ENCODE peak calls at places on chromosomes 4 and X, in eight cellular contexts. One of them, this sample, is unnamed. For H3K4me1, the result is how much of the 10 kb centered on the place peaks cover.

GRCh38 chrX:69109706-69110635 is 55.3 kb downstream of the PJA1 start:
- DNase-seq in breast epithelium: peak
- DNase-seq in suprapubic skin: no peak
- DNase-seq in SK-N-SH: no peak
- DNase-seq in GM12878: no peak
- DNase-seq in HCT116: peak
- DNase-seq in endothelial cell of umbilical vein: no peak
- DNase-seq in H1: no peak
- DNase-seq in this sample: peak

GRCh38 chr4:184375027-184375426 is 99.3 kb downstream of the IRF2 start:
- DNase-seq in breast epithelium: no peak
- DNase-seq in suprapubic skin: no peak
- DNase-seq in SK-N-SH: no peak
- DNase-seq in GM12878: no peak
- DNase-seq in HCT116: no peak
- DNase-seq in endothelial cell of umbilical vein: no peak
- DNase-seq in H1: no peak
- DNase-seq in this sample: no peak

GRCh38 chr4:6720202-6720699 is 4.3 kb downstream of the BLOC1S4 start:
- DNase-seq in breast epithelium: peak
- DNase-seq in suprapubic skin: peak
- DNase-seq in SK-N-SH: peak
- DNase-seq in GM12878: no peak
- DNase-seq in HCT116: peak
- DNase-seq in endothelial cell of umbilical vein: peak
- DNase-seq in H1: peak
- DNase-seq in this sample: peak

GRCh38 chr4:106495498-106495897 is 126.9 kb upstream of the GIMD1 start:
- DNase-seq in breast epithelium: no peak
- DNase-seq in suprapubic skin: no peak
- DNase-seq in SK-N-SH: no peak
- DNase-seq in GM12878: no peak
- DNase-seq in HCT116: no peak
- DNase-seq in endothelial cell of umbilical vein: no peak
- DNase-seq in H1: no peak
- DNase-seq in this sample: no peak

GRCh38 chr4:112938461-112939058 is 110.9 kb upstream of the ANK2 start:
- DNase-seq in breast epithelium: no peak
- DNase-seq in suprapubic skin: no peak
- DNase-seq in SK-N-SH: peak
- DNase-seq in GM12878: no peak
- DNase-seq in HCT116: peak
- DNase-seq in endothelial cell of umbilical vein: peak
- DNase-seq in H1: no peak
- DNase-seq in this sample: no peak

GRCh38 chrX:40278340-40279090 is 180.8 kb upstream of the BCOR start:
- DNase-seq in breast epithelium: no peak
- DNase-seq in suprapubic skin: no peak
- DNase-seq in SK-N-SH: no peak
- DNase-seq in GM12878: no peak
- DNase-seq in HCT116: no peak
- DNase-seq in endothelial cell of umbilical vein: no peak
- DNase-seq in H1: no peak
- DNase-seq in this sample: no peak

GRCh38 chrX:2894885-2895292 is 34.2 kb downstream of the ARSD start:
- DNase-seq in breast epithelium: no peak
- DNase-seq in suprapubic skin: no peak
- DNase-seq in SK-N-SH: peak
- DNase-seq in GM12878: no peak
- DNase-seq in HCT116: no peak
- DNase-seq in endothelial cell of umbilical vein: no peak
- DNase-seq in H1: no peak
- DNase-seq in this sample: peak

GRCh38 chr4:180999217-180999616 is 1244.0 kb upstream of the TENM3 start:
- DNase-seq in breast epithelium: no peak
- DNase-seq in suprapubic skin: no peak
- DNase-seq in SK-N-SH: peak
- DNase-seq in GM12878: no peak
- DNase-seq in HCT116: no peak
- DNase-seq in endothelial cell of umbilical vein: no peak
- DNase-seq in H1: no peak
- DNase-seq in this sample: no peak

GRCh38 chrX:155259752-155260151 is 4.5 kb downstream of the RAB39B start:
- DNase-seq in breast epithelium: no peak
- DNase-seq in suprapubic skin: no peak
- DNase-seq in SK-N-SH: no peak
- DNase-seq in GM12878: no peak
- DNase-seq in HCT116: no peak
- DNase-seq in endothelial cell of umbilical vein: no peak
- DNase-seq in H1: no peak
- DNase-seq in this sample: no peak

GRCh38 chr4:151226004-151226932 is 50.7 kb upstream of the PRSS48 start:
- DNase-seq in breast epithelium: no peak
- DNase-seq in suprapubic skin: no peak
- DNase-seq in SK-N-SH: no peak
- DNase-seq in GM12878: no peak
- DNase-seq in HCT116: peak
- DNase-seq in endothelial cell of umbilical vein: peak
- DNase-seq in H1: no peak
- DNase-seq in this sample: no peak

GRCh38 chrX:48677456-48678030 is 6.1 kb upstream of the WAS start:
- DNase-seq in breast epithelium: no peak
- DNase-seq in suprapubic skin: no peak
- DNase-seq in SK-N-SH: no peak
- DNase-seq in GM12878: no peak
- DNase-seq in HCT116: no peak
- DNase-seq in endothelial cell of umbilical vein: no peak
- DNase-seq in H1: no peak
- DNase-seq in this sample: no peak

GRCh38 chr4:10226756-10227155 is 110.2 kb upstream of the WDR1 start:
- DNase-seq in breast epithelium: no peak
- DNase-seq in suprapubic skin: no peak
- DNase-seq in SK-N-SH: no peak
- DNase-seq in GM12878: no peak
- DNase-seq in HCT116: no peak
- DNase-seq in endothelial cell of umbilical vein: no peak
- DNase-seq in H1: no peak
- DNase-seq in this sample: no peak

GRCh38 chrX:11449613-11450012 is 156.4 kb downstream of the AMELX start:
- DNase-seq in breast epithelium: no peak
- DNase-seq in suprapubic skin: no peak
- DNase-seq in SK-N-SH: no peak
- DNase-seq in GM12878: no peak
- DNase-seq in HCT116: no peak
- DNase-seq in endothelial cell of umbilical vein: no peak
- DNase-seq in H1: no peak
- DNase-seq in this sample: peak

GRCh38 chrX:41946230-41946629 is 22.9 kb upstream of the CASK start:
- DNase-seq in breast epithelium: no peak
- DNase-seq in suprapubic skin: no peak
- DNase-seq in SK-N-SH: no peak
- DNase-seq in GM12878: no peak
- DNase-seq in HCT116: no peak
- DNase-seq in endothelial cell of umbilical vein: no peak
- DNase-seq in H1: no peak
- DNase-seq in this sample: no peak

GRCh38 chrX:54950730-54951375 is 30.2 kb downstream of the TRO start:
- DNase-seq in breast epithelium: peak
- DNase-seq in suprapubic skin: no peak
- DNase-seq in SK-N-SH: no peak
- DNase-seq in GM12878: no peak
- DNase-seq in HCT116: no peak
- DNase-seq in endothelial cell of umbilical vein: no peak
- DNase-seq in H1: no peak
- DNase-seq in this sample: peak

GRCh38 chr4:43456383-43456782 is 563.9 kb downstream of the GRXCR1 start:
- DNase-seq in breast epithelium: no peak
- DNase-seq in suprapubic skin: no peak
- DNase-seq in SK-N-SH: no peak
- DNase-seq in GM12878: no peak
- DNase-seq in HCT116: no peak
- DNase-seq in endothelial cell of umbilical vein: peak
- DNase-seq in H1: no peak
- DNase-seq in this sample: no peak

GRCh38 chr4:23782778-23783455 is 106.9 kb downstream of the PPARGC1A start:
- DNase-seq in breast epithelium: no peak
- DNase-seq in suprapubic skin: no peak
- DNase-seq in SK-N-SH: no peak
- DNase-seq in GM12878: no peak
- DNase-seq in HCT116: no peak
- DNase-seq in endothelial cell of umbilical vein: no peak
- DNase-seq in H1: no peak
- DNase-seq in this sample: no peak

GRCh38 chrX:46840946-46841740 is 4.3 kb downstream of the RP2 start:
- DNase-seq in breast epithelium: no peak
- DNase-seq in suprapubic skin: no peak
- DNase-seq in SK-N-SH: no peak
- DNase-seq in GM12878: no peak
- DNase-seq in HCT116: no peak
- DNase-seq in endothelial cell of umbilical vein: peak
- DNase-seq in H1: no peak
- DNase-seq in this sample: no peak

GRCh38 chrX:65925592-65925991 is 114.3 kb downstream of the VSIG4 start:
- DNase-seq in breast epithelium: no peak
- DNase-seq in suprapubic skin: no peak
- DNase-seq in SK-N-SH: no peak
- DNase-seq in GM12878: no peak
- DNase-seq in HCT116: no peak
- DNase-seq in endothelial cell of umbilical vein: no peak
- DNase-seq in H1: no peak
- DNase-seq in this sample: no peak

GRCh38 chrX:31546130-31546529 is 474.3 kb upstream of the FTHL17 start:
- DNase-seq in breast epithelium: no peak
- DNase-seq in suprapubic skin: no peak
- DNase-seq in SK-N-SH: no peak
- DNase-seq in GM12878: no peak
- DNase-seq in HCT116: no peak
- DNase-seq in endothelial cell of umbilical vein: peak
- DNase-seq in H1: no peak
- DNase-seq in this sample: no peak

GRCh38 chr4:128338634-128339355 is 51.2 kb upstream of the PGRMC2 start:
- DNase-seq in breast epithelium: no peak
- DNase-seq in suprapubic skin: no peak
- DNase-seq in SK-N-SH: no peak
- DNase-seq in GM12878: no peak
- DNase-seq in HCT116: no peak
- DNase-seq in endothelial cell of umbilical vein: peak
- DNase-seq in H1: no peak
- DNase-seq in this sample: no peak

GRCh38 chrX:2521927-2522386 is 21.2 kb upstream of the DHRSX start:
- DNase-seq in breast epithelium: no peak
- DNase-seq in suprapubic skin: no peak
- DNase-seq in SK-N-SH: no peak
- DNase-seq in GM12878: no peak
- DNase-seq in HCT116: no peak
- DNase-seq in endothelial cell of umbilical vein: no peak
- DNase-seq in H1: no peak
- DNase-seq in this sample: no peak

GRCh38 chr4:13292372-13292771 is 191.8 kb downstream of the RAB28 start:
- DNase-seq in breast epithelium: no peak
- DNase-seq in suprapubic skin: no peak
- DNase-seq in SK-N-SH: no peak
- DNase-seq in GM12878: no peak
- DNase-seq in HCT116: no peak
- DNase-seq in endothelial cell of umbilical vein: no peak
- DNase-seq in H1: no peak
- DNase-seq in this sample: no peak

DNA sequence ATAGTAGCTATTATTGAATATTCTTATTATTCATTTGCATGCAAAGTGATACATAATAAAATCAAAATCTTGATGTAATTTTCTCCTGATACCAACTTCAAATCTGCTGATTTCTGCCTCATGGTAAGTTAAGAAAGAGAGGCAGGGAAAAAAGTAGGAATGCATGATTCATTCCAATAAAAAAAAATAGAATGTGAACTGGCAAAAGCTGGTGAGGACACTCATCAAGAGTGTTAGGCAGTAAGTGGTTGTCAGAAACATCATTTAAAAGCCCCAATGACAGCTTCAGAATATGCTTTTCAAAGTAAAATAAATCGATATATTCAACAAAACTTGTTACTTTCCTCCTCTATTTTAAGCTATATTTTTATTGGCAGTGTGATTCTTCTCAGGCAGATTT is 979.1 kb downstream of the TECRL start:
- DNase-seq in breast epithelium: no peak
- DNase-seq in suprapubic skin: no peak
- DNase-seq in SK-N-SH: no peak
- DNase-seq in GM12878: no peak
- DNase-seq in HCT116: no peak
- DNase-seq in endothelial cell of umbilical vein: no peak
- DNase-seq in H1: no peak
- DNase-seq in this sample: no peak
- TF ChIP-seq POLR2AphosphoS5 in breast epithelium: no peak
- TF ChIP-seq POLR2AphosphoS5 in suprapubic skin: no peak
- TF ChIP-seq POLR2AphosphoS5 in SK-N-SH: no peak
- TF ChIP-seq POLR2AphosphoS5 in GM12878: no peak
- TF ChIP-seq POLR2AphosphoS5 in HCT116: no peak
- TF ChIP-seq POLR2AphosphoS5 in endothelial cell of umbilical vein: no peak
- TF ChIP-seq POLR2AphosphoS5 in H1: no peak
- TF ChIP-seq POLR2AphosphoS5 in this sample: no peak

GRCh38 chr4:2860391-2861348 is 17.0 kb downstream of the ADD1 start:
- DNase-seq in breast epithelium: no peak
- DNase-seq in suprapubic skin: no peak
- DNase-seq in SK-N-SH: no peak
- DNase-seq in GM12878: no peak
- DNase-seq in HCT116: no peak
- DNase-seq in endothelial cell of umbilical vein: peak
- DNase-seq in H1: peak
- DNase-seq in this sample: no peak
- H3K4me1 ChIP-seq in breast epithelium: under half
- H3K4me1 ChIP-seq in suprapubic skin: half or more
- H3K4me1 ChIP-seq in SK-N-SH: under half
- H3K4me1 ChIP-seq in GM12878: under half
- H3K4me1 ChIP-seq in HCT116: under half
- H3K4me1 ChIP-seq in endothelial cell of umbilical vein: half or more
- H3K4me1 ChIP-seq in H1: under half
- H3K4me1 ChIP-seq in this sample: under half

GRCh38 chr4:55396305-55397023 is 707 bp downstream of the TMEM165 start:
- DNase-seq in breast epithelium: peak
- DNase-seq in suprapubic skin: peak
- DNase-seq in SK-N-SH: peak
- DNase-seq in GM12878: no peak
- DNase-seq in HCT116: no peak
- DNase-seq in endothelial cell of umbilical vein: peak
- DNase-seq in H1: peak
- DNase-seq in this sample: peak
- TF ChIP-seq POLR2AphosphoS5 in breast epithelium: peak
- TF ChIP-seq POLR2AphosphoS5 in suprapubic skin: no peak
- TF ChIP-seq POLR2AphosphoS5 in SK-N-SH: no peak
- TF ChIP-seq POLR2AphosphoS5 in GM12878: no peak
- TF ChIP-seq POLR2AphosphoS5 in HCT116: no peak
- TF ChIP-seq POLR2AphosphoS5 in endothelial cell of umbilical vein: no peak
- TF ChIP-seq POLR2AphosphoS5 in H1: no peak
- TF ChIP-seq POLR2AphosphoS5 in this sample: peak

DNA sequence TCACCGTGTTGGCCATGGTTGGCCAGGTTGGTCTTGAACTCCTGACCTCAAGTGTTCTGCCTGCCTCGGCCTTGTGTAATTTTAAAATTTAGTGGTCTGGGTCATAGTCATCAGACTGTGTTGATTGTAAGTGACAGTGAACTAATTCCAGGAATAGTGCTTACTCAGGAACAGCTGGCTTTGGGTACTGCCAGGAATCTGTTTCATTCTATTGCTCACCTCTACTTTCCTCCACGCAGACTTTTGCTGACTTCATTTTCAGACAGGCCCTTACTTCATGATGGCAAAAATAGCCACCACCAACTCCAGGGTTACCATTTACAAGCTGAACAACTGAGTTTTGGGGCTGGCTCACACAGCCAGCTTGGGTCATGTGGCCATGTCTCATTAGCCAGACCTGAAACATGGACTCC is 54.6 kb downstream of the FNIP2 start:
- DNase-seq in breast epithelium: no peak
- DNase-seq in suprapubic skin: no peak
- DNase-seq in SK-N-SH: no peak
- DNase-seq in GM12878: no peak
- DNase-seq in HCT116: no peak
- DNase-seq in endothelial cell of umbilical vein: peak
- DNase-seq in H1: no peak
- DNase-seq in this sample: no peak
- H3K4me1 ChIP-seq in breast epithelium: under half
- H3K4me1 ChIP-seq in suprapubic skin: half or more
- H3K4me1 ChIP-seq in SK-N-SH: under half
- H3K4me1 ChIP-seq in GM12878: under half
- H3K4me1 ChIP-seq in HCT116: under half
- H3K4me1 ChIP-seq in endothelial cell of umbilical vein: under half
- H3K4me1 ChIP-seq in H1: under half
- H3K4me1 ChIP-seq in this sample: under half